ENCODE peak calls at places on chromosome 15, in nine cellular contexts. L is adrenal gland, N is RWPE1, U is GM10248, I is cardiac fibroblast, C is fibroblast of lung, F is mesothelial cell of epicardium, P is sigmoid colon, G is cardiac muscle cell. Z is an unnamed sample.

GRCh38 chr15:74444106-74445062 is 10.6 kb upstream of the SEMA7A start:
- DNase-seq in L (no peak), N (no peak), U (no peak), I (no peak), C (no peak), F (no peak), P (peak; percentile 54), G (no peak), Z (no peak)

GRCh38 chr15:62060116-62060895 is at the start of gene VPS13C:
- DNase-seq in L (peak; percentile 96), N (peak; percentile 89), U (peak; percentile 94), I (peak; percentile 94), C (peak; percentile 87), F (peak; percentile 93), P (peak; percentile 96), G (peak; percentile 95), Z (peak; percentile 95)

GRCh38 chr15:95162967-95163531 is 931.7 kb downstream of the MCTP2 start:
- DNase-seq in L (no peak), N (peak; percentile 78), U (no peak), I (peak; percentile 82), C (peak; percentile 92), F (no peak), P (peak; percentile 70), G (no peak), Z (no peak)

GRCh38 chr15:56759450-56759845 is 26.1 kb upstream of the ZNF280D start:
- DNase-seq in L (peak; percentile 34), N (peak; percentile 35), U (no peak), I (peak; percentile 97), C (peak; percentile 98), F (no peak), P (peak; percentile 77), G (no peak), Z (no peak)

GRCh38 chr15:64635486-64635815 is 139.9 kb downstream of the RBPMS2 start:
- DNase-seq in L (peak; percentile 59), N (peak; percentile 42), U (no peak), I (peak; percentile 72), C (peak; percentile 86), F (no peak), P (peak; percentile 68), G (peak; percentile 55), Z (no peak)

GRCh38 chr15:34616613-34617012 is 33.2 kb upstream of the GOLGA8B start:
- DNase-seq in L (no peak), N (peak; percentile 36), U (no peak), I (peak; percentile 65), C (peak; percentile 52), F (no peak), P (no peak), G (peak; percentile 69), Z (no peak)

GRCh38 chr15:101127503-101128076 is 124.3 kb downstream of the CHSY1 start:
- DNase-seq in L (peak; percentile 86), N (peak; percentile 52), U (peak; percentile 61), I (peak; percentile 97), C (peak; percentile 98), F (peak; percentile 63), P (peak; percentile 91), G (no peak), Z (no peak)

GRCh38 chr15:40150163-40150925 is 10.5 kb upstream of the BUB1B start:
- DNase-seq in L (peak; percentile 48), N (peak; percentile 88), U (no peak), I (peak; percentile 73), C (peak; percentile 64), F (peak; percentile 51), P (no peak), G (no peak), Z (no peak)

GRCh38 chr15:31326729-31327673 is at the start of gene KLF13:
- DNase-seq in L (peak; percentile 57), N (peak; percentile 73), U (no peak), I (peak; percentile 61), C (peak; percentile 61), F (no peak), P (peak; percentile 85), G (no peak), Z (no peak)

GRCh38 chr15:71364117-71364584 is 248.9 kb downstream of the THSD4 start:
- DNase-seq in L (no peak), N (peak; percentile 83), U (no peak), I (no peak), C (no peak), F (no peak), P (no peak), G (no peak), Z (no peak)

GRCh38 chr15:31019986-31020385 is 28.6 kb upstream of the MTMR10 start:
- DNase-seq in L (no peak), N (no peak), U (no peak), I (no peak), C (peak; percentile 47), F (no peak), P (no peak), G (no peak), Z (no peak)

GRCh38 chr15:36356978-36357582 is 222.3 kb upstream of the CDIN1 start:
- DNase-seq in L (no peak), N (no peak), U (no peak), I (peak; percentile 68), C (peak; percentile 98), F (no peak), P (no peak), G (no peak), Z (no peak)

GRCh38 chr15:70093481-70094309 is 4.0 kb downstream of the TLE3 start:
- DNase-seq in L (no peak), N (no peak), U (no peak), I (peak; percentile 65), C (peak; percentile 44), F (no peak), P (no peak), G (no peak), Z (no peak)

GRCh38 chr15:36967929-36968328 is 132.4 kb downstream of the MEIS2 start:
- DNase-seq in L (no peak), N (no peak), U (no peak), I (no peak), C (no peak), F (no peak), P (no peak), G (no peak), Z (no peak)

GRCh38 chr15:65032823-65033537 is 3.5 kb upstream of the MTFMT start:
- DNase-seq in L (peak; percentile 69), N (no peak), U (no peak), I (peak; percentile 63), C (peak; percentile 61), F (no peak), P (peak; percentile 74), G (peak; percentile 85), Z (peak; percentile 77)

DNA sequence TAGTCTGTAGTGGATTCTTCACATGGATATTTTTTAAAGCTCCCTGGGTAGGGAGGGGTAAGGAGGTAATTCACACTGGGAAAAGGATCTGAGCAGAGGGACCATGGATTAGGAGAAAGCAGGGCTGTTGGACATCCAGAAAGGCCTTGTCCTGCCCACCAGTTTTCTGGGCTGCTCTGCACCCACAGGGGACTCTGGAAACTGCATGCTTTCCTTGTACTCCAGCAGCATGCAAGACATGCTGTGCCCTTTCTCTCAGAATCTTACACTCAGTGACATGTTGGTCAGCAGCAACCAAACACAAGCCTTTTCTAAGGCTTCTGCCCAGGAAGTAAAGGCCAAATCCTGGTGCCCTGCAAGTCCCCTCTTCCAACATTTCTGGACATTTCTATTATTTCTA is 2.5 kb upstream of the FBN1 start:
- DNase-seq in L (peak; percentile 30), N (no peak), U (no peak), I (peak; percentile 51), C (peak; percentile 48), F (no peak), P (no peak), G (peak; percentile 37), Z (peak; percentile 34)
- TF ChIP-seq CTCF in L (no peak), N (no peak), U (no peak), I (peak; percentile 27), C (peak; percentile 38), F (no peak), P (no peak), G (peak; percentile 42), Z (no peak)

DNA sequence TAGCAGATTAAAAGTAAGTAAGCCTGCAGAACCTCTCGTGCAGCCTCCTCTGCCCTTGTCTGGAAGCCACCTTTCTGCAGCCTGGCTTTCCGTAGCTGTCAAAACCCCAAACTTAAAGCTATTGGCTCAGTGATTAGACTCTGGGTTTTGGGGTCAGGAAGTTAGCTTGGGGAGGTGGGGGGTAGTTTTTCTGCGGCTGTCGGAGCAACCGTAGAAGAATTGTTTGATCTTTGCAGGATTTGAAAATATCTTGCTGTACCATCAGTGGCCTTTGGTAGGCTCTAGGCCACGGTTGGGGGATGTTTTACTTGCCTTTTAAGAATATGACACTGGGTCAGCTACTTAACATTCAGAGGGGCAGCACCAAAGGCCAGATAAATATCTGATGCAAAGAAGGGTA is 88.4 kb upstream of the RASGRP1 start:
- DNase-seq in L (no peak), N (no peak), U (no peak), I (no peak), C (no peak), F (no peak), P (no peak), G (no peak), Z (no peak)
- TF ChIP-seq CTCF in L (no peak), N (no peak), U (no peak), I (no peak), C (no peak), F (no peak), P (no peak), G (no peak), Z (no peak)

DNA sequence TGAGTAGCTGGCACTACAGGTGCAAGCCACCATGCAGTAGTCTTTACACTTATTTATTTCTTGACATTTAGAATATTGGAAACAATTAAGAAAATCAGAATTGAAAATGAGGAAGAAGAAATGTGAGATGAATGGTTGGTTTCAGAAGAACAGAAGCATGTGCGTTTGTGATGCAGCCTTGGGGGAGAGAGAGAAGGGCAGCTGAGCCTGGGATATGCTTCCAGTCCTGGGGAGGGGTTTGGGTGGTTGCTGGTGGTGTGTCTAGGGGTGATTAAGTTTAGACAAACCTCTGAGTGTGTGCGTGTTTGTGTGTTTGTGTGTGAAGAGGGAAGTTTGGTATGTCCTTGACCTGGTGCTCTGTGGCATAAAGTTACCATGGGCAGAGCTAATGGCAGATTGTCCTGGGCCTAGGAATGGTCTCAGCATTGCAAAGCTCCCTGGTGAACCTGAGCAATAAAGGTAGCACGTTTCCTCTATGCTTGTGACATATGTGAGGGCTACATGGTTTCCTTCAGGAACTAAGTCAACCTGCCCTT is 35.6 kb downstream of the CTSH start:
- DNase-seq in L (no peak), N (no peak), U (no peak), I (no peak), C (no peak), F (no peak), P (no peak), G (no peak), Z (no peak)
- TF ChIP-seq CTCF in L (no peak), N (no peak), U (no peak), I (no peak), C (no peak), F (no peak), P (no peak), G (no peak), Z (no peak)

DNA sequence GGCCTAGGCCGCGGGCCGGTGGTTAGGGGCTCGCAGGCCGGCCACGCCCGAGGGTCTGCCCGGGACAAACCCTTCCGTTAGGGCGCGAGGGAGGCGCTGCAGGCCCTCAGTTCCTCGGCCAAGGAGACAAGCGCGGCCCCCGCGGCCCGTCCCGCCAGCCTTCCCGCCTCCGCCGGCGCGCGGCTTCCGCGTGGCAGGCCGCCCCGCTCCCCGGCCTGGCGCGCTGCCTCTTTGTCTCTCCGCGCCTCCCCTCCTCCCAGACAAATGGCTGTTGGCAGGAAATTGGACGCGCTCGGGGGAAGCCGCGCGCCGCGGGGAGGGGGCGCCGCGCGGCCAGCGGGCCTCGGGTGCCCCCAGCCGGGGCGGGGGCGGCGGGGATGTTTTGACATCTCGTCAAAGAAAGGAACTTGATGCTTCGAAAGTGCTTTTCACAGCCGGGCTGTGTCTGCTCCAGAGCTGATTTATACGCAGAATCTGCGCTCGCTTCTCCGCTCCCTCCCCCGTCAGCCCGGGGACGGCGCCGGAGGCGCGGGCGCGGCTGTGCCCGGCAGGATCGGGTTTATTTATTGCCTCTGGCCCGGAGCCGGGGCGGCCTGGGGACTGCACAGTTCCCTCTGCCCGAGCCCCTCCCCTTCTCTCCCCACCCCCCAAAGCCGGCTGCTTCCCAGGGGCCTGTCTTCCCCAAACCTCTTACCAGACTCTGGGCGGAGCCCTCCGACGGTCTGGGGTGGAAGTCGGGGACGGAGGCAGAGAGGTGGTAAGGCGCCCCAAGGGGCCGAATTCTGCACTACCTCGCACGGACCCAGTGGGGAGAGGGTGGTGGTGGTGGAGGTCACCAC is 20.8 kb downstream of the SHF start:
- DNase-seq in L (peak; percentile 87), N (peak; percentile 78), U (peak; percentile 90), I (peak; percentile 83), C (peak; percentile 83), F (peak; percentile 87), P (peak; percentile 95), G (peak; percentile 84), Z (peak; percentile 84)
- TF ChIP-seq CTCF in L (peak; percentile 56), N (peak; percentile 86), U (peak; percentile 73), I (peak; percentile 74), C (peak; percentile 66), F (peak; percentile 35), P (peak; percentile 72), G (peak; percentile 71), Z (peak; percentile 49)

Z was measured in endothelial cell.